ENCODE peak calls at places on chromosomes 12 and 14, in six cellular contexts. I, M, E, C, W and X are unnamed samples.
A peak's percentile ranks its signal among the peaks of the same experiment; 100 is the strongest.

GRCh38 chr14:96511146-96511545 is 9.0 kb downstream of the PAPOLA start:
- DNase-seq in I (no peak), M (no peak), W (no peak), C (no peak), E (no peak), X (no peak)

GRCh38 chr12:69123311-69123710 is 116.1 kb upstream of the CPSF6 start:
- DNase-seq in E (no peak), M (no peak), C (no peak), I (no peak), W (no peak), X (no peak)

GRCh38 chr12:57090924-57091632 is 2.2 kb downstream of the NAB2 start:
- DNase-seq in C (no peak), E (no peak), I (peak; percentile 83), W (no peak), M (no peak), X (no peak)

GRCh38 chr14:93105362-93105761 is 10.4 kb downstream of the ITPK1 start:
- DNase-seq in I (no peak), C (peak; percentile 44), E (no peak), M (no peak), W (peak; percentile 89), X (no peak)

GRCh38 chr12:6061661-6062060 is 62.8 kb downstream of the VWF start:
- DNase-seq in W (no peak), I (no peak), C (no peak), E (no peak), M (no peak), X (no peak)

GRCh38 chr12:111444314-111444705 is 38.6 kb downstream of the SH2B3 start:
- DNase-seq in M (no peak), W (no peak), E (peak; percentile 74), C (no peak), I (no peak), X (no peak)

GRCh38 chr14:94157195-94157594 is 16.9 kb upstream of the PPP4R4 start:
- DNase-seq in E (no peak), C (no peak), W (no peak), M (no peak), I (no peak), X (no peak)

GRCh38 chr12:95637471-95638155 is 86.3 kb upstream of the USP44 start:
- DNase-seq in I (no peak), C (no peak), E (no peak), W (no peak), M (no peak), X (no peak)

GRCh38 chr14:96204151-96205058 is at the start of gene BDKRB2:
- DNase-seq in E (no peak), W (peak; percentile 75), I (peak; percentile 91), C (peak; percentile 44), M (peak; percentile 91), X (peak; percentile 77)

GRCh38 chr12:262817-263216 is at the start of gene SLC6A13:
- DNase-seq in C (no peak), I (no peak), W (peak; percentile 42), E (no peak), M (no peak), X (no peak)

GRCh38 chr14:54689928-54690327 is 123.0 kb downstream of the SAMD4A start:
- DNase-seq in M (no peak), C (no peak), I (no peak), E (no peak), W (no peak), X (no peak)

GRCh38 chr14:67270354-67270753 is 29.1 kb downstream of the PALS1 start:
- DNase-seq in W (no peak), M (no peak), I (no peak), C (no peak), E (no peak), X (no peak)

GRCh38 chr12:27300251-27300650 is 32.4 kb upstream of the BMAL2 start:
- DNase-seq in E (no peak), W (no peak), I (no peak), M (no peak), C (no peak), X (no peak)

GRCh38 chr12:58583956-58584355 is 336.3 kb downstream of the LRIG3 start:
- DNase-seq in E (no peak), M (no peak), C (no peak), W (no peak), I (no peak), X (no peak)

DNA sequence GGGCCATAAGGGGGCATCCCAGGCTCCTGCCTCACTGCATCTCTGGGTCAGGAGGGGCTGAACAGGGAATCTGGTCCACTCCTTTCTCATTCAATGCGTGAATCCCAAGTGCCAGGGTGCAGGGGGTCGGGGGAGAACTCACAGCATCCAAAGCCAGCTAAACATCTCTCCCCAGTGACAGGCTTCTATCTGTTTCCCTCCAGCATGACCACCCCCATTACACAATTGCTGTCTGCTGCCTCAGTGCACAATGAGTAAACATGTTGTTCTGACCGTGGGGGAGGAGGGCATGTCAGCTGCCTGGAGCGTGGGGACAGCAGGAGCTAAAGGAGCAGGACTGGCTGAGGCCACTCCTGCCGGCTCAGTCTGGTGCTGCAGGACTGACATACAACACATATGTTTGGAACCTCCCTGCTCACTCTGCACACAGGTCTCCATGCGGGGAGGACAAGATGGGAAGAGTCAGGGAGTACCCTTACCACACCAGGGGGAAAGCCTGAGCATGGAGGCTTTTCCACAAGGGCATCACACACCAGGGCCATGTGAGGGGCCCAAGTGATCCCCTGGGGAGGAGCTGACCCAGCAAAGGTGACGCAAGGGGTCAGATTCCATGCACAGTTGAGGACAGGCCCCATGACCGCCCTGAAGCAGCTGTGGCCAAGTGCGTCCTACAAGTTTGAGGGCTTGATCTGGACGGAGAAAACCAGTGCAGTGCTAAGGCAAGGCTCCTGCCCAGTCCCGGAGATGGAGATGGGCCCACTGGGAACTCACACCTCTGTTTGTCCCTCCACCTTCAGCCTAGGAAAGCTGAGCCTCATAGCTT is 1.4 kb downstream of the TNS2 start:
- DNase-seq in M (no peak), E (no peak), W (peak; percentile 86), I (peak; percentile 95), C (peak; percentile 83), X (peak; percentile 75)
- TF ChIP-seq CTCF in M (no peak), E (no peak), W (no peak), I (no peak), C (peak; percentile 57), X (peak; percentile 50)

GRCh38 chr14:58249611-58250010 is 5.0 kb downstream of the PSMA3 start:
- DNase-seq in I (no peak), W (no peak), M (no peak), E (no peak), C (no peak), X (no peak)
- H3K36me3 ChIP-seq in I (peaks cover 68% of the 10 kb centered on the region), W (peaks cover 64% of the 10 kb centered on the region), M (peaks cover 55% of the 10 kb centered on the region), E (peaks cover 74% of the 10 kb centered on the region), C (peaks cover 66% of the 10 kb centered on the region), X (no peaks in the 10 kb centered on the region)

GRCh38 chr14:70013269-70013873 is 134.2 kb downstream of the SMOC1 start:
- DNase-seq in M (peak; percentile 62), W (no peak), I (no peak), E (peak; percentile 37), C (no peak), X (no peak)
- TF ChIP-seq CTCF in M (peak; percentile 90), W (peak; percentile 23), I (no peak), E (peak; percentile 84), C (peak; percentile 51), X (peak; percentile 38)

GRCh38 chr12:122974274-122974891 is 661 bp upstream of the OGFOD2 start:
- DNase-seq in E (peak; percentile 99), M (peak; percentile 98), C (peak; percentile 99), W (peak; percentile 98), I (peak; percentile 99), X (peak; percentile 98)
- H3K36me3 ChIP-seq in E (peaks cover 25% of the 10 kb centered on the region), M (no peaks in the 10 kb centered on the region), C (peaks cover 7% of the 10 kb centered on the region), W (peaks cover 6% of the 10 kb centered on the region), I (peaks cover 7% of the 10 kb centered on the region), X (no peaks in the 10 kb centered on the region)

GRCh38 chr12:47079894-47080724 is at the start of gene AMIGO2:
- DNase-seq in C (peak; percentile 51), I (peak; percentile 83), E (no peak), W (peak; percentile 52), M (no peak), X (peak; percentile 68)
- TF ChIP-seq CTCF in C (no peak), I (no peak), E (no peak), W (no peak), M (no peak), X (no peak)

GRCh38 chr14:50770586-50770985 is 60.4 kb downstream of the NIN start:
- DNase-seq in M (no peak), E (no peak), W (no peak), C (no peak), I (no peak), X (no peak)
- H3K36me3 ChIP-seq in M (peaks cover 12% of the 10 kb centered on the region), E (peaks cover 97% of the 10 kb centered on the region), W (peaks cover 72% of the 10 kb centered on the region), C (peaks cover 82% of the 10 kb centered on the region), I (peaks cover 57% of the 10 kb centered on the region), X (no peaks in the 10 kb centered on the region)